ENCODE peak calls at places on chromosomes 13 and 19, in nine cellular contexts. Y, K, W, B, X, T, Q, M and L are unnamed samples.
A peak's percentile ranks its signal among the peaks of the same experiment; 100 is the strongest.

GRCh38 chr13:36130542-36131214 is 504 bp downstream of the DCLK1 start:
- DNase-seq in Y (no peak), K (no peak), W (peak; percentile 29), B (peak; percentile 35), X (peak; percentile 16), T (no peak), Q (no peak), M (peak; percentile 46), L (peak; percentile 22)

GRCh38 chr19:56993851-56994250 is 125.9 kb upstream of the USP29 start:
- DNase-seq in Y (no peak), K (no peak), W (no peak), B (no peak), X (no peak), T (no peak), Q (no peak), M (no peak), L (no peak)

GRCh38 chr19:42281175-42282035 is 12.4 kb downstream of the CIC start:
- DNase-seq in Y (no peak), K (no peak), W (no peak), B (peak; percentile 68), X (peak; percentile 31), T (peak; percentile 40), Q (no peak), M (peak; percentile 32), L (no peak)

GRCh38 chr13:49241296-49241695 is 6.4 kb upstream of the CDADC1 start:
- DNase-seq in Y (no peak), K (no peak), W (no peak), B (peak; percentile 47), X (no peak), T (no peak), Q (no peak), M (no peak), L (no peak)

GRCh38 chr19:5891938-5892771 is 11.4 kb downstream of the NDUFA11 start:
- DNase-seq in Y (no peak), K (no peak), W (peak; percentile 52), B (peak; percentile 33), X (peak; percentile 51), T (no peak), Q (no peak), M (no peak), L (peak; percentile 19)

GRCh38 chr19:5624154-5624663 is 1.3 kb downstream of the SAFB start:
- DNase-seq in Y (no peak), K (no peak), W (peak; percentile 22), B (peak; percentile 58), X (peak; percentile 60), T (no peak), Q (no peak), M (no peak), L (peak; percentile 19)

GRCh38 chr13:24148414-24149305 is 11.9 kb upstream of the SPATA13 start:
- DNase-seq in Y (no peak), K (no peak), W (peak; percentile 99), B (peak; percentile 90), X (peak; percentile 94), T (no peak), Q (no peak), M (peak; percentile 69), L (peak; percentile 90)

GRCh38 chr19:6219592-6220290 is 60.0 kb downstream of the MLLT1 start:
- DNase-seq in Y (no peak), K (no peak), W (no peak), B (no peak), X (no peak), T (no peak), Q (no peak), M (no peak), L (no peak)

GRCh38 chr13:109275848-109276247 is 510.5 kb downstream of the IRS2 start:
- DNase-seq in Y (no peak), K (no peak), W (peak; percentile 52), B (no peak), X (peak; percentile 66), T (no peak), Q (no peak), M (peak; percentile 32), L (no peak)

GRCh38 chr13:24668955-24669354 is 11.3 kb upstream of the ATP12A start:
- DNase-seq in Y (no peak), K (no peak), W (peak; percentile 73), B (no peak), X (no peak), T (no peak), Q (no peak), M (peak; percentile 6), L (no peak)

GRCh38 chr13:97786510-97786909 is 167.0 kb upstream of the IPO5 start:
- DNase-seq in Y (no peak), K (no peak), W (no peak), B (no peak), X (peak; percentile 31), T (no peak), Q (no peak), M (no peak), L (no peak)

GRCh38 chr19:31349160-31349881 is at the start of gene TSHZ3:
- DNase-seq in Y (no peak), K (no peak), W (peak; percentile 32), B (peak; percentile 88), X (peak; percentile 94), T (no peak), Q (no peak), M (no peak), L (peak; percentile 68)